ENCODE peak calls at places on chromosomes 12 and 14, in four cellular contexts. Q, S, H and G are unnamed samples.

GRCh38 chr12:123928274-123928865 is 44.3 kb downstream of the CCDC92 start:
- DNase-seq in H (no peak), Q (no peak), S (no peak), G (no peak)

GRCh38 chr14:29558516-29558915 is 369.1 kb downstream of the PRKD1 start:
- DNase-seq in H (no peak), Q (no peak), S (peak; percentile 80), G (no peak)

GRCh38 chr12:13173537-13173936 is 23.0 kb upstream of the EMP1 start:
- DNase-seq in Q (peak; percentile 50), H (no peak), S (peak; percentile 97), G (no peak)

GRCh38 chr12:113069149-113069548 is 12.6 kb downstream of the DTX1 start:
- DNase-seq in S (no peak), Q (no peak), H (no peak), G (no peak)

GRCh38 chr12:105083041-105083440 is 1.2 kb downstream of the ALDH1L2 start:
- DNase-seq in H (no peak), Q (no peak), S (no peak), G (no peak)

GRCh38 chr14:105185973-105186372 is 4.9 kb upstream of the NUDT14 start:
- DNase-seq in H (no peak), Q (no peak), S (no peak), G (no peak)

GRCh38 chr12:109673379-109673778 is 40.2 kb upstream of the FAM222A start:
- DNase-seq in S (no peak), Q (no peak), H (no peak), G (no peak)

GRCh38 chr12:64745259-64745807 is 13.9 kb downstream of the GNS start:
- DNase-seq in Q (no peak), H (no peak), S (no peak), G (no peak)

GRCh38 chr12:108811411-108812185 is 45.8 kb downstream of the SSH1 start:
- DNase-seq in Q (no peak), H (no peak), S (no peak), G (no peak)

GRCh38 chr12:48572326-48572725 is 2.5 kb upstream of the LALBA start:
- DNase-seq in S (no peak), H (no peak), Q (no peak), G (no peak)

GRCh38 chr12:50362671-50363070 is 33.7 kb downstream of the FAM186A start:
- DNase-seq in H (no peak), Q (no peak), S (no peak), G (no peak)

GRCh38 chr14:66503532-66503931 is 4.4 kb upstream of the GPHN start:
- DNase-seq in Q (no peak), S (peak; percentile 28), H (no peak), G (no peak)

GRCh38 chr14:32109676-32110075 is 32.6 kb downstream of the ARHGAP5 start:
- DNase-seq in Q (no peak), S (peak; percentile 86), H (no peak), G (no peak)